ENCODE peak calls at places on chromosomes 4 and X, in four cellular contexts. L is EL, Q is A549, S is WTC11. W is an unnamed sample.

GRCh38 chr4:187478292-187479205 is 517.0 kb upstream of the ZFP42 start:
- DNase-seq in Q (peak), S (no peak), L (peak), W (peak)

GRCh38 chrX:75114638-75115037 is 41.4 kb downstream of the ABCB7 start:
- DNase-seq in Q (no peak), S (no peak), L (no peak), W (no peak)

GRCh38 chr4:58564695-58565094 is 1454.5 kb upstream of the IGFBP7 start:
- DNase-seq in L (no peak), S (no peak), Q (no peak), W (no peak)

GRCh38 chr4:143085224-143085623 is 99.5 kb upstream of the USP38 start:
- DNase-seq in S (no peak), Q (peak), L (peak), W (no peak)

GRCh38 chr4:8185930-8186329 is 13.2 kb upstream of the SH3TC1 start:
- DNase-seq in L (no peak), S (no peak), Q (no peak), W (no peak)

GRCh38 chr4:127479031-127479622 is 153.6 kb upstream of the INTU start:
- DNase-seq in Q (peak), L (peak), S (no peak), W (peak)

GRCh38 chrX:73827406-73827805 is 264.4 kb downstream of the CHIC1 start:
- DNase-seq in Q (no peak), S (no peak), L (no peak), W (no peak)

GRCh38 chrX:102858826-102859627 is 78.0 kb upstream of the RAB40AL start:
- DNase-seq in Q (no peak), L (peak), S (peak), W (no peak)

GRCh38 chrX:67692246-67692645 is 148.4 kb downstream of the AR start:
- DNase-seq in S (no peak), L (peak), Q (no peak), W (peak)

GRCh38 chr4:98617358-98618047 is 40.9 kb downstream of the TSPAN5 start:
- DNase-seq in L (no peak), Q (no peak), S (no peak), W (no peak)

W was measured in HCEC 1CT.